ENCODE peak calls at places on chromosome 14, in eight cellular contexts. I is HEK293T, F is WTC11, A is left ventricle myocardium superior, N is adipocyte, V is NCI-H748 treated with DMSO at 0.1 percent for 48 hours, H is putamen, Q is cardiac fibroblast. W is an unnamed sample.

GRCh38 chr14:67962215-67962644 is 142.7 kb downstream of the RAD51B start:
- DNase-seq in I (no peak), F (no peak), A (no peak), N (no peak), V (no peak), H (no peak), Q (no peak), W (peak)

GRCh38 chr14:88359500-88359899 is 26.0 kb upstream of the SPATA7 start:
- DNase-seq in I (no peak), F (no peak), A (no peak), N (no peak), V (no peak), H (peak), Q (no peak), W (no peak)

GRCh38 chr14:72054929-72055328 is 122.7 kb downstream of the RGS6 start:
- DNase-seq in I (no peak), F (no peak), A (no peak), N (no peak), V (no peak), H (no peak), Q (no peak), W (no peak)

GRCh38 chr14:24368215-24368561 is 204 bp downstream of the NFATC4 start:
- DNase-seq in I (no peak), F (no peak), A (no peak), N (no peak), V (no peak), H (no peak), Q (no peak), W (no peak)

GRCh38 chr14:43085820-43086219 is 1421.3 kb downstream of the FSCB start:
- DNase-seq in I (no peak), F (no peak), A (no peak), N (no peak), V (no peak), H (no peak), Q (no peak), W (no peak)

GRCh38 chr14:22394616-22395015 is 194.4 kb downstream of the DAD1 start:
- DNase-seq in I (no peak), F (no peak), A (no peak), N (no peak), V (no peak), H (no peak), Q (no peak), W (no peak)

GRCh38 chr14:94129758-94130414 is 482 bp upstream of the IFI27L2 start:
- DNase-seq in I (peak), F (no peak), A (peak), N (peak), V (peak), H (peak), Q (peak), W (peak)

GRCh38 chr14:75399819-75400678 is 27.8 kb upstream of the JDP2 start:
- DNase-seq in I (no peak), F (no peak), A (peak), N (peak), V (no peak), H (peak), Q (peak), W (no peak)

GRCh38 chr14:71555654-71556559 is 376.3 kb upstream of the RGS6 start:
- DNase-seq in I (no peak), F (no peak), A (no peak), N (no peak), V (peak), H (no peak), Q (peak), W (peak)

GRCh38 chr14:102235275-102235897 is 69.6 kb downstream of the MOK start:
- DNase-seq in I (peak), F (peak), A (peak), N (peak), V (peak), H (peak), Q (peak), W (peak)

GRCh38 chr14:105351920-105352871 is 37.6 kb downstream of the PACS2 start:
- DNase-seq in I (peak), F (peak), A (peak), N (peak), V (peak), H (peak), Q (peak), W (peak)

GRCh38 chr14:103748539-103748867 is 32.9 kb downstream of the ZFYVE21 start:
- DNase-seq in I (no peak), F (no peak), A (no peak), N (no peak), V (no peak), H (no peak), Q (no peak), W (no peak)

GRCh38 chr14:101721951-101722661 is 39.4 kb upstream of the PPP2R5C start:
- DNase-seq in I (no peak), F (no peak), A (no peak), N (peak), V (no peak), H (no peak), Q (peak), W (peak)

GRCh38 chr14:51604078-51604477 is 47.6 kb upstream of the FRMD6 start:
- DNase-seq in I (no peak), F (no peak), A (no peak), N (peak), V (no peak), H (no peak), Q (peak), W (peak)

GRCh38 chr14:86852530-86852929 is 1140.5 kb downstream of the GALC start:
- DNase-seq in I (no peak), F (no peak), A (no peak), N (peak), V (no peak), H (no peak), Q (no peak), W (peak)

GRCh38 chr14:61609143-61609851 is 86.0 kb upstream of the HIF1A start:
- DNase-seq in I (no peak), F (peak), A (no peak), N (peak), V (peak), H (peak), Q (peak), W (peak)

GRCh38 chr14:83779266-83779665 is 1750.7 kb upstream of the FLRT2 start:
- DNase-seq in I (no peak), F (no peak), A (no peak), N (peak), V (no peak), H (no peak), Q (no peak), W (peak)

GRCh38 chr14:55448146-55448614 is 7.8 kb upstream of the TBPL2 start:
- DNase-seq in I (peak), F (no peak), A (no peak), N (peak), V (no peak), H (no peak), Q (peak), W (peak)

GRCh38 chr14:23402296-23403138 is 5.6 kb downstream of the MYH6 start:
- DNase-seq in I (no peak), F (no peak), A (no peak), N (no peak), V (no peak), H (no peak), Q (no peak), W (peak)

GRCh38 chr14:105067140-105067968 is 2.1 kb upstream of the GPR132 start:
- DNase-seq in I (no peak), F (no peak), A (no peak), N (peak), V (no peak), H (no peak), Q (peak), W (peak)

GRCh38 chr14:64830961-64831360 is 48.7 kb downstream of the SPTB start:
- DNase-seq in I (no peak), F (no peak), A (no peak), N (no peak), V (no peak), H (no peak), Q (no peak), W (no peak)

GRCh38 chr14:54673193-54674121 is 106.5 kb downstream of the SAMD4A start:
- DNase-seq in I (peak), F (no peak), A (peak), N (no peak), V (no peak), H (no peak), Q (peak), W (peak)

GRCh38 chr14:47619397-47619796 is 56.0 kb downstream of the MDGA2 start:
- DNase-seq in I (no peak), F (no peak), A (no peak), N (no peak), V (no peak), H (no peak), Q (no peak), W (no peak)

GRCh38 chr14:70359076-70359424 is 433 bp downstream of the COX16 start:
- DNase-seq in I (no peak), F (no peak), A (no peak), N (no peak), V (no peak), H (no peak), Q (no peak), W (no peak)

GRCh38 chr14:101857226-101857625 is 95.7 kb downstream of the PPP2R5C start:
- DNase-seq in I (no peak), F (peak), A (no peak), N (no peak), V (no peak), H (no peak), Q (no peak), W (no peak)

GRCh38 chr14:28707814-28708213 is 58.8 kb upstream of the FOXG1 start:
- DNase-seq in I (no peak), F (no peak), A (no peak), N (peak), V (no peak), H (peak), Q (peak), W (peak)